ENCODE peak calls at places on chromosomes 7 and 10, in four cellular contexts. L is heart right ventricle, G is T-cell, R is cardiac septum. S is an unnamed sample.

GRCh38 chr7:106864298-106865081 is 592 bp upstream of the PIK3CG start:
- DNase-seq in G (no peak), R (no peak), L (no peak), S (no peak)

GRCh38 chr10:86644412-86645110 is 9.8 kb upstream of the OPN4 start:
- DNase-seq in L (no peak), G (no peak), R (no peak), S (no peak)

GRCh38 chr7:22332481-22332880 is 24.5 kb downstream of the RAPGEF5 start:
- DNase-seq in R (no peak), L (no peak), G (no peak), S (peak)

GRCh38 chr7:157136372-157136771 is 2.4 kb upstream of the UBE3C start:
- DNase-seq in R (no peak), G (no peak), L (no peak), S (no peak)

GRCh38 chr10:83108565-83109333 is 1030.6 kb upstream of the GHITM start:
- DNase-seq in R (no peak), L (no peak), G (no peak), S (no peak)

GRCh38 chr7:134154581-134155130 is 27.5 kb downstream of the LRGUK start:
- DNase-seq in G (no peak), L (no peak), R (no peak), S (no peak)

GRCh38 chr10:120963053-120963533 is 111.9 kb downstream of the WDR11 start:
- DNase-seq in L (no peak), R (no peak), G (no peak), S (no peak)

GRCh38 chr10:132399117-132400035 is 2.4 kb downstream of the PWWP2B start:
- DNase-seq in L (no peak), R (no peak), G (no peak), S (no peak)

GRCh38 chr7:138570715-138571114 is 110.7 kb downstream of the TRIM24 start:
- DNase-seq in L (no peak), G (no peak), R (no peak), S (no peak)

GRCh38 chr10:102475451-102476040 is 24.2 kb upstream of the C10orf95 start:
- DNase-seq in R (no peak), L (no peak), G (no peak), S (no peak)

GRCh38 chr7:143929224-143929920 is 5.7 kb upstream of the OR2F2 start:
- DNase-seq in G (no peak), L (no peak), R (no peak), S (no peak)

GRCh38 chr10:74113546-74113945 is 37.1 kb downstream of the AP3M1 start:
- DNase-seq in R (no peak), L (no peak), G (no peak), S (no peak)

GRCh38 chr7:57400531-57401155 is 49.3 kb upstream of the ZNF716 start:
- DNase-seq in R (no peak), G (no peak), L (no peak), S (no peak)

GRCh38 chr10:97427571-97428179 is 1.7 kb downstream of the PGAM1 start:
- DNase-seq in L (no peak), R (no peak), G (no peak), S (no peak)

GRCh38 chr7:4181446-4181845 is 500.6 kb upstream of the FOXK1 start:
- DNase-seq in R (no peak), G (no peak), L (no peak), S (no peak)

GRCh38 chr7:76317782-76318487 is 15.5 kb downstream of the HSPB1 start:
- DNase-seq in G (peak), L (peak), R (peak), S (peak)

GRCh38 chr7:136009488-136010079 is 32.4 kb upstream of the MTPN start:
- DNase-seq in G (no peak), R (no peak), L (no peak), S (peak)

GRCh38 chr10:60810437-60811182 is 32.3 kb downstream of the CDK1 start:
- DNase-seq in R (no peak), L (peak), G (no peak), S (no peak)

GRCh38 chr10:13816195-13816926 is 229.6 kb downstream of the PRPF18 start:
- DNase-seq in L (peak), G (no peak), R (peak), S (no peak)

GRCh38 chr7:41385996-41386395 is 316.9 kb downstream of the INHBA start:
- DNase-seq in G (no peak), L (no peak), R (no peak), S (no peak)

GRCh38 chr7:70069977-70070376 is 471.7 kb downstream of the AUTS2 start:
- DNase-seq in G (no peak), L (no peak), R (no peak), S (no peak)

GRCh38 chr10:8431511-8431910 is 377.0 kb downstream of the GATA3 start:
- DNase-seq in L (no peak), G (no peak), R (no peak), S (no peak)

GRCh38 chr10:92891885-92892705 is 43.8 kb downstream of the EXOC6 start:
- DNase-seq in R (no peak), G (no peak), L (peak), S (peak)

GRCh38 chr10:62597226-62597625 is 207.3 kb upstream of the ADO start:
- DNase-seq in L (no peak), G (no peak), R (no peak), S (no peak)

S was measured in SHP77 treated with DMSO at 0.1 percent for 48 hours.